ENCODE peak calls at places on chromosomes 1 and 21, in ten cellular contexts. D, T, W, X, B, A, Y, S, P and E are unnamed samples.

GRCh38 chr1:212256404-212256803 is 28.8 kb upstream of the PPP2R5A start:
- DNase-seq in Y (no peak), D (no peak), A (no peak), S (peak; percentile 78), W (no peak), B (no peak), P (peak; percentile 92), T (no peak), X (no peak), E (peak; percentile 52)

GRCh38 chr1:54111624-54112023 is 41.2 kb downstream of the CDCP2 start:
- DNase-seq in B (no peak), W (no peak), T (no peak), X (no peak), Y (no peak), D (no peak), S (no peak), A (no peak), P (no peak), E (no peak)

GRCh38 chr1:154951901-154952657 is 3.8 kb downstream of the PBXIP1 start:
- DNase-seq in B (no peak), X (peak; percentile 50), Y (no peak), T (peak; percentile 68), A (no peak), W (no peak), D (no peak), P (no peak), S (peak; percentile 71), E (no peak)

GRCh38 chr1:52579415-52579814 is 22.8 kb upstream of the GPX7 start:
- DNase-seq in Y (no peak), X (no peak), D (no peak), S (no peak), B (no peak), A (peak; percentile 55), P (no peak), T (no peak), W (no peak), E (no peak)

GRCh38 chr1:27569088-27569459 is 34.9 kb downstream of the AHDC1 start:
- DNase-seq in B (no peak), X (no peak), A (no peak), P (no peak), T (no peak), S (no peak), Y (no peak), W (no peak), D (no peak), E (no peak)

GRCh38 chr1:160428655-160429054 is 28.3 kb downstream of the VANGL2 start:
- DNase-seq in X (peak; percentile 30), P (peak; percentile 68), B (peak; percentile 72), T (peak; percentile 60), Y (peak; percentile 77), S (peak; percentile 35), D (peak; percentile 19), A (peak; percentile 39), W (no peak), E (no peak)

GRCh38 chr1:182507685-182508084 is 57.7 kb downstream of the RGSL1 start:
- DNase-seq in W (no peak), A (no peak), D (no peak), S (no peak), B (no peak), X (no peak), T (no peak), P (no peak), Y (peak; percentile 91), E (no peak)

GRCh38 chr1:229029644-229030235 is 241.2 kb upstream of the RAB4A start:
- DNase-seq in X (no peak), A (no peak), D (no peak), P (peak; percentile 87), T (no peak), B (peak; percentile 21), Y (no peak), W (no peak), S (no peak), E (no peak)

GRCh38 chr1:26044971-26045711 is 777 bp downstream of the SLC30A2 start:
- DNase-seq in D (no peak), X (no peak), A (no peak), Y (no peak), T (no peak), S (no peak), P (no peak), W (no peak), B (no peak), E (no peak)

GRCh38 chr21:26794597-26795397 is 50.4 kb downstream of the ADAMTS1 start:
- DNase-seq in A (no peak), T (no peak), B (no peak), W (no peak), X (no peak), P (no peak), D (no peak), Y (no peak), S (no peak), E (no peak)

GRCh38 chr21:35083246-35083645 is 34.1 kb upstream of the RUNX1 start:
- DNase-seq in B (no peak), Y (no peak), D (no peak), T (no peak), S (no peak), A (no peak), P (no peak), X (no peak), W (no peak), E (no peak)

GRCh38 chr1:151144474-151145157 is 1.8 kb downstream of the SEMA6C start:
- DNase-seq in X (no peak), A (peak; percentile 10), P (no peak), B (no peak), S (no peak), W (no peak), D (no peak), T (no peak), Y (no peak), E (no peak)

GRCh38 chr1:31515061-31515775 is 61.1 kb upstream of the TINAGL1 start:
- DNase-seq in W (no peak), A (peak; percentile 67), X (no peak), D (no peak), B (no peak), P (no peak), Y (no peak), S (no peak), T (no peak), E (no peak)

GRCh38 chr1:23405946-23406345 is 18.6 kb downstream of the TCEA3 start:
- DNase-seq in X (no peak), S (no peak), Y (no peak), T (no peak), D (no peak), W (no peak), P (no peak), A (no peak), B (no peak), E (no peak)

GRCh38 chr1:151982300-151983005 is 11.2 kb downstream of the S100A10 start:
- DNase-seq in A (no peak), S (no peak), W (no peak), B (no peak), T (no peak), Y (no peak), X (no peak), D (no peak), P (no peak), E (no peak)

GRCh38 chr1:216542741-216543140 is 119.5 kb upstream of the USH2A start:
- DNase-seq in T (no peak), Y (no peak), W (no peak), P (no peak), D (no peak), S (no peak), X (no peak), A (no peak), B (no peak), E (no peak)

GRCh38 chr1:43582162-43582566 is 51.5 kb downstream of the PTPRF start:
- DNase-seq in Y (peak; percentile 80), B (no peak), D (peak; percentile 90), W (peak; percentile 90), P (peak; percentile 35), X (peak; percentile 7), A (peak; percentile 92), T (peak; percentile 49), S (no peak), E (no peak)

GRCh38 chr1:205144751-205145150 is 23.0 kb upstream of the RBBP5 start:
- DNase-seq in A (peak; percentile 54), W (no peak), B (no peak), D (no peak), T (no peak), P (no peak), X (no peak), Y (no peak), S (no peak), E (no peak)

GRCh38 chr1:190474587-190475305 is 2.9 kb downstream of the BRINP3 start:
- DNase-seq in W (no peak), P (no peak), B (peak; percentile 30), Y (peak; percentile 75), A (no peak), D (no peak), X (no peak), T (no peak), S (no peak), E (no peak)

GRCh38 chr1:80258659-80259058 is 1252.1 kb upstream of the ADGRL4 start:
- DNase-seq in B (no peak), P (no peak), A (no peak), S (no peak), X (no peak), T (no peak), W (no peak), D (no peak), Y (no peak), E (no peak)

GRCh38 chr1:217525773-217526490 is 105.0 kb downstream of the GPATCH2 start:
- DNase-seq in X (no peak), B (no peak), S (no peak), A (peak; percentile 32), T (no peak), W (no peak), D (no peak), Y (no peak), P (no peak), E (no peak)

GRCh38 chr1:204431310-204432184 is 19.9 kb upstream of the PPP1R15B start:
- DNase-seq in Y (peak; percentile 83), A (peak; percentile 89), W (peak; percentile 85), D (peak; percentile 61), B (peak; percentile 80), S (peak; percentile 83), T (peak; percentile 85), P (peak; percentile 83), X (peak; percentile 77), E (no peak)